ENCODE peak calls at places on chromosomes 12 and 14, in six cellular contexts. R, X, A, D, U and L are unnamed samples.

GRCh38 chr14:20412876-20413784 is at the start of gene TEP1:
- DNase-seq in R (peak; percentile 60), X (peak; percentile 94), A (peak; percentile 84), D (peak; percentile 52), U (peak; percentile 75), L (peak; percentile 97)

GRCh38 chr14:37623552-37623951 is 28.1 kb downstream of the TTC6 start:
- DNase-seq in R (no peak), X (no peak), A (no peak), D (no peak), U (no peak), L (no peak)

GRCh38 chr12:114163766-114164165 is 197.6 kb upstream of the RBM19 start:
- DNase-seq in R (no peak), X (no peak), A (no peak), D (no peak), U (no peak), L (no peak)

GRCh38 chr12:103841690-103842584 is 903 bp upstream of the NT5DC3 start:
- DNase-seq in R (peak; percentile 18), X (peak; percentile 76), A (peak; percentile 70), D (no peak), U (peak; percentile 13), L (peak; percentile 88)

GRCh38 chr12:68393398-68393797 is 61.2 kb upstream of the MDM1 start:
- DNase-seq in R (no peak), X (no peak), A (no peak), D (no peak), U (no peak), L (no peak)

GRCh38 chr14:68945190-68945584 is 33.9 kb downstream of the ACTN1 start:
- DNase-seq in R (no peak), X (no peak), A (no peak), D (no peak), U (no peak), L (no peak)

GRCh38 chr14:89221109-89221508 is 195.9 kb downstream of the FOXN3 start:
- DNase-seq in R (no peak), X (no peak), A (no peak), D (no peak), U (no peak), L (no peak)

GRCh38 chr12:48001426-48002178 is 2.7 kb downstream of the COL2A1 start:
- DNase-seq in R (no peak), X (peak; percentile 70), A (peak; percentile 21), D (no peak), U (no peak), L (peak; percentile 83)